ENCODE peak calls at places on chromosomes 2 and 18, in six cellular contexts. I is HFF-Myc; D is stimulated activated CD8-positive, alpha-beta memory T cell treated with anti-CD3 and anti-CD28 coated beads, Interleukin-7, amount 100 ng/mL, for 1 hour; G is stimulated activated CD4-positive, alpha-beta T cell treated with anti-CD3 and anti-CD28 coated beads, Interleukin-2, amount 100 ng/mL, for 48 hours; K is brain microvascular endothelial cell; B is T-helper 17 cell. H is an unnamed sample.

GRCh38 chr2:218839430-218839829 is 7.8 kb upstream of the PRKAG3 start:
- DNase-seq in I (no peak), D (no peak), G (no peak), K (peak), B (no peak), H (peak)

GRCh38 chr2:174846941-174847938 is 83.0 kb upstream of the CHRNA1 start:
- DNase-seq in I (peak), D (no peak), G (no peak), K (peak), B (no peak), H (no peak)

GRCh38 chr2:98028931-98029717 is 33.4 kb upstream of the TMEM131 start:
- DNase-seq in I (no peak), D (no peak), G (no peak), K (peak), B (no peak), H (no peak)

GRCh38 chr2:44741507-44741906 is 200.0 kb upstream of the SIX3 start:
- DNase-seq in I (no peak), D (no peak), G (no peak), K (peak), B (no peak), H (no peak)

GRCh38 chr2:105521176-105521575 is 122.3 kb upstream of the FHL2 start:
- DNase-seq in I (no peak), D (no peak), G (no peak), K (no peak), B (no peak), H (no peak)

GRCh38 chr2:181141676-181142075 is 161.3 kb downstream of the UBE2E3 start:
- DNase-seq in I (no peak), D (no peak), G (no peak), K (no peak), B (no peak), H (no peak)

GRCh38 chr2:72936669-72937355 is 19.5 kb downstream of the EMX1 start:
- DNase-seq in I (no peak), D (no peak), G (no peak), K (no peak), B (no peak), H (no peak)

GRCh38 chr2:53958443-53958842 is 12.3 kb downstream of the PSME4 start:
- DNase-seq in I (no peak), D (no peak), G (no peak), K (no peak), B (no peak), H (no peak)

GRCh38 chr2:236180831-236181453 is 12.8 kb upstream of the GBX2 start:
- DNase-seq in I (peak), D (no peak), G (peak), K (peak), B (no peak), H (peak)

GRCh38 chr2:62415019-62415431 is 91.0 kb downstream of the TMEM17 start:
- DNase-seq in I (no peak), D (no peak), G (no peak), K (no peak), B (no peak), H (peak)

GRCh38 chr2:47735046-47735445 is 47.9 kb upstream of the MSH6 start:
- DNase-seq in I (no peak), D (no peak), G (no peak), K (no peak), B (no peak), H (no peak)

GRCh38 chr2:74927617-74928016 is 30.8 kb upstream of the POLE4 start:
- DNase-seq in I (no peak), D (no peak), G (no peak), K (no peak), B (no peak), H (no peak)

GRCh38 chr2:100017633-100018032 is 124.8 kb downstream of the AFF3 start:
- DNase-seq in I (no peak), D (no peak), G (no peak), K (no peak), B (no peak), H (no peak)

GRCh38 chr2:238875531-238876231 is 27.8 kb downstream of the TWIST2 start:
- DNase-seq in I (no peak), D (no peak), G (no peak), K (no peak), B (no peak), H (no peak)

GRCh38 chr2:123953848-123954247 is 71.2 kb upstream of the CNTNAP5 start:
- DNase-seq in I (peak), D (no peak), G (no peak), K (peak), B (no peak), H (no peak)

GRCh38 chr2:212940816-212941215 is 210.6 kb downstream of the IKZF2 start:
- DNase-seq in I (no peak), D (no peak), G (no peak), K (peak), B (no peak), H (no peak)

GRCh38 chr2:46047280-46047679 is 249.9 kb upstream of the EPAS1 start:
- DNase-seq in I (no peak), D (no peak), G (no peak), K (no peak), B (no peak), H (no peak)

GRCh38 chr18:54116541-54117257 is 107.8 kb downstream of the MBD2 start:
- DNase-seq in I (no peak), D (no peak), G (no peak), K (no peak), B (no peak), H (no peak)

GRCh38 chr2:160970052-160970846 is 190.0 kb upstream of the TANK start:
- DNase-seq in I (peak), D (no peak), G (no peak), K (peak), B (no peak), H (no peak)

H was measured in MV-4-11.